ENCODE peak calls at places on chromosome X, in five cellular contexts. L is WTC11; M is activated CD4-positive, alpha-beta T cell treated with anti-CD3 and anti-CD28 coated beads for 4 hours; O is dorsolateral prefrontal cortex; X is GF-D8. R is an unnamed sample.

GRCh38 chrX:112654871-112655270 is 24.9 kb downstream of the LHFPL1 start:
- DNase-seq in L (no peak), M (no peak), O (no peak), X (no peak), R (peak)

GRCh38 chrX:13494562-13494961 is 74.8 kb upstream of the EGFL6 start:
- DNase-seq in L (no peak), M (no peak), O (no peak), X (no peak), R (no peak)

GRCh38 chrX:82320554-82320953 is 1118.7 kb downstream of the SH3BGRL start:
- DNase-seq in L (no peak), M (no peak), O (no peak), X (no peak), R (no peak)

GRCh38 chrX:43165343-43165920 is 387.5 kb upstream of the PPP1R2C start:
- DNase-seq in L (no peak), M (peak), O (no peak), X (no peak), R (no peak)

GRCh38 chrX:99820197-99820596 is 589.9 kb downstream of the PCDH19 start:
- DNase-seq in L (no peak), M (no peak), O (no peak), X (no peak), R (no peak)

GRCh38 chrX:118702741-118703140 is 24.7 kb upstream of the IL13RA1 start:
- DNase-seq in L (no peak), M (no peak), O (no peak), X (no peak), R (no peak)

GRCh38 chrX:63506320-63506719 is 155.2 kb upstream of the SPIN4 start:
- DNase-seq in L (no peak), M (no peak), O (no peak), X (no peak), R (peak)

GRCh38 chrX:9770319-9770718 is 4.7 kb upstream of the GPR143 start:
- DNase-seq in L (no peak), M (no peak), O (no peak), X (no peak), R (no peak)

GRCh38 chrX:112094729-112095128 is 12.2 kb upstream of the TRPC5 start:
- DNase-seq in L (no peak), M (no peak), O (no peak), X (no peak), R (no peak)

GRCh38 chrX:80808854-80809493 is 703 bp downstream of the BRWD3 start:
- DNase-seq in L (peak), M (peak), O (no peak), X (no peak), R (peak)

GRCh38 chrX:22800806-22801205 is 199.0 kb upstream of the DDX53 start:
- DNase-seq in L (no peak), M (no peak), O (no peak), X (no peak), R (peak)

GRCh38 chrX:112147206-112147605 is 64.6 kb upstream of the TRPC5 start:
- DNase-seq in L (peak), M (no peak), O (no peak), X (no peak), R (peak)

GRCh38 chrX:153972368-153973126 is at the start of gene TMEM187:
- DNase-seq in L (peak), M (peak), O (peak), X (peak), R (peak)

GRCh38 chrX:154348114-154348531 is 26.3 kb downstream of the FLNA start:
- DNase-seq in L (no peak), M (no peak), O (no peak), X (no peak), R (peak)

GRCh38 chrX:25020391-25021131 is 4.8 kb upstream of the ARX start:
- DNase-seq in L (peak), M (no peak), O (no peak), X (no peak), R (no peak)

GRCh38 chrX:135520022-135520552 is 373 bp upstream of the INTS6L start:
- DNase-seq in L (no peak), M (no peak), O (no peak), X (no peak), R (peak)

R was measured in AG10803.